ENCODE peak calls at places on chromosomes 16 and 17, in four cellular contexts. One of them, this sample, is unnamed.

GRCh38 chr17:17817552-17817947 is 19.2 kb downstream of the SREBF1 start:
- DNase-seq in NCI-H1436: no peak
- DNase-seq in A172: no peak
- DNase-seq in left cardiac atrium: no peak
- DNase-seq in this sample: no peak

GRCh38 chr16:20291807-20292206 is 35.5 kb downstream of the GP2 start:
- DNase-seq in left cardiac atrium: no peak
- DNase-seq in A172: no peak
- DNase-seq in NCI-H1436: no peak
- DNase-seq in this sample: no peak

GRCh38 chr16:56478228-56479049 is 27.1 kb downstream of the OGFOD1 start:
- DNase-seq in left cardiac atrium: no peak
- DNase-seq in A172: no peak
- DNase-seq in NCI-H1436: no peak
- DNase-seq in this sample: no peak

GRCh38 chr17:55348749-55349354 is 72.8 kb downstream of the MMD start:
- DNase-seq in A172: peak; percentile 46
- DNase-seq in left cardiac atrium: peak; percentile 42
- DNase-seq in NCI-H1436: peak; percentile 56
- DNase-seq in this sample: peak; percentile 59

GRCh38 chr17:41965694-41966375 is 760 bp upstream of the CNP start:
- DNase-seq in NCI-H1436: peak; percentile 90
- DNase-seq in A172: peak; percentile 55
- DNase-seq in left cardiac atrium: peak; percentile 60
- DNase-seq in this sample: peak; percentile 93

GRCh38 chr17:2931901-2932300 is 131.5 kb downstream of the OR1D5 start:
- DNase-seq in NCI-H1436: no peak
- DNase-seq in A172: no peak
- DNase-seq in left cardiac atrium: no peak
- DNase-seq in this sample: no peak

GRCh38 chr17:64336760-64337413 is 53.8 kb downstream of the PECAM1 start:
- DNase-seq in left cardiac atrium: no peak
- DNase-seq in NCI-H1436: no peak
- DNase-seq in A172: no peak
- DNase-seq in this sample: no peak

GRCh38 chr17:40176409-40177110 is 710 bp upstream of the RAPGEFL1 start:
- DNase-seq in A172: no peak
- DNase-seq in left cardiac atrium: no peak
- DNase-seq in NCI-H1436: no peak
- DNase-seq in this sample: peak; percentile 15

GRCh38 chr16:54928421-54929089 is 2.1 kb upstream of the IRX5 start:
- DNase-seq in A172: peak; percentile 56
- DNase-seq in NCI-H1436: peak; percentile 76
- DNase-seq in left cardiac atrium: peak; percentile 86
- DNase-seq in this sample: peak; percentile 43

GRCh38 chr16:26195225-26195624 is 503.5 kb downstream of the HS3ST4 start:
- DNase-seq in NCI-H1436: no peak
- DNase-seq in left cardiac atrium: no peak
- DNase-seq in A172: no peak
- DNase-seq in this sample: peak; percentile 24

GRCh38 chr17:44786551-44787081 is 27.8 kb downstream of the ADAM11 start:
- DNase-seq in left cardiac atrium: peak; percentile 65
- DNase-seq in A172: no peak
- DNase-seq in NCI-H1436: no peak
- DNase-seq in this sample: peak; percentile 72

GRCh38 chr16:55499951-55500350 is 8.9 kb upstream of the LPCAT2 start:
- DNase-seq in A172: peak; percentile 94
- DNase-seq in NCI-H1436: no peak
- DNase-seq in left cardiac atrium: no peak
- DNase-seq in this sample: no peak

GRCh38 chr17:81608605-81609004 is 28.3 kb downstream of the NPLOC4 start:
- DNase-seq in NCI-H1436: no peak
- DNase-seq in left cardiac atrium: no peak
- DNase-seq in A172: no peak
- DNase-seq in this sample: no peak

GRCh38 chr16:67843343-67843765 is 1.2 kb downstream of the THAP11 start:
- DNase-seq in NCI-H1436: no peak
- DNase-seq in left cardiac atrium: no peak
- DNase-seq in A172: no peak
- DNase-seq in this sample: no peak

GRCh38 chr16:3009568-3010390 is 2.9 kb upstream of the CLDN9 start:
- DNase-seq in NCI-H1436: peak; percentile 17
- DNase-seq in A172: no peak
- DNase-seq in left cardiac atrium: no peak
- DNase-seq in this sample: peak; percentile 73

GRCh38 chr17:78317817-78318400 is 42.0 kb downstream of the SOCS3 start:
- DNase-seq in NCI-H1436: no peak
- DNase-seq in A172: no peak
- DNase-seq in left cardiac atrium: no peak
- DNase-seq in this sample: no peak

GRCh38 chr17:49018116-49018612 is 21.0 kb downstream of the IGF2BP1 start:
- DNase-seq in NCI-H1436: no peak
- DNase-seq in A172: no peak
- DNase-seq in left cardiac atrium: no peak
- DNase-seq in this sample: no peak

GRCh38 chr16:2483939-2484897 is 9.3 kb downstream of the TBC1D24 start:
- DNase-seq in left cardiac atrium: no peak
- DNase-seq in A172: no peak
- DNase-seq in NCI-H1436: no peak
- DNase-seq in this sample: peak; percentile 44

GRCh38 chr16:4660454-4661007 is 32.8 kb upstream of the NUDT16L1 start:
- DNase-seq in A172: peak; percentile 86
- DNase-seq in NCI-H1436: no peak
- DNase-seq in left cardiac atrium: peak; percentile 74
- DNase-seq in this sample: peak; percentile 100

GRCh38 chr17:31437720-31438400 is 46.4 kb downstream of the RAB11FIP4 start:
- DNase-seq in NCI-H1436: no peak
- DNase-seq in A172: no peak
- DNase-seq in left cardiac atrium: no peak
- DNase-seq in this sample: no peak

GRCh38 chr16:88441460-88441859 is 11.6 kb upstream of the ZFPM1 start:
- DNase-seq in left cardiac atrium: no peak
- DNase-seq in NCI-H1436: no peak
- DNase-seq in A172: no peak
- DNase-seq in this sample: no peak

GRCh38 chr17:75124819-75125162 is 6.8 kb downstream of the NT5C start:
- DNase-seq in left cardiac atrium: no peak
- DNase-seq in A172: no peak
- DNase-seq in NCI-H1436: no peak
- DNase-seq in this sample: no peak

This sample was measured in thyroid gland.